ENCODE peak calls at places on chromosome 18, in eight cellular contexts. F, Y, T, Q, N, P, I and K are unnamed samples.

GRCh38 chr18:22900558-22901183 is 32.5 kb upstream of the RBBP8 start:
- DNase-seq in F (peak), Y (no peak), T (no peak), Q (peak), N (no peak), P (no peak), I (peak), K (no peak)

GRCh38 chr18:489244-490023 is 11.1 kb downstream of the COLEC12 start:
- DNase-seq in F (peak), Y (no peak), T (no peak), Q (peak), N (no peak), P (no peak), I (peak), K (no peak)

GRCh38 chr18:9612215-9612830 is 2.0 kb downstream of the PPP4R1 start:
- DNase-seq in F (peak), Y (peak), T (no peak), Q (peak), N (peak), P (no peak), I (peak), K (peak)

GRCh38 chr18:59553273-59553672 is 143.9 kb downstream of the CCBE1 start:
- DNase-seq in F (no peak), Y (no peak), T (no peak), Q (no peak), N (no peak), P (no peak), I (no peak), K (no peak)

GRCh38 chr18:57959278-57959677 is 84.7 kb upstream of the NEDD4L start:
- DNase-seq in F (peak), Y (peak), T (no peak), Q (peak), N (peak), P (no peak), I (peak), K (peak)

GRCh38 chr18:79578396-79579260 is 101.0 kb upstream of the CTDP1 start:
- DNase-seq in F (no peak), Y (no peak), T (peak), Q (no peak), N (no peak), P (no peak), I (no peak), K (no peak)

GRCh38 chr18:78903436-78904178 is 76.0 kb upstream of the SALL3 start:
- DNase-seq in F (no peak), Y (no peak), T (peak), Q (no peak), N (no peak), P (no peak), I (no peak), K (no peak)

GRCh38 chr18:69817335-69817935 is 130.2 kb downstream of the CD226 start:
- DNase-seq in F (peak), Y (no peak), T (no peak), Q (peak), N (no peak), P (peak), I (peak), K (no peak)

GRCh38 chr18:31684279-31685096 is at the start of gene B4GALT6:
- DNase-seq in F (peak), Y (peak), T (no peak), Q (peak), N (peak), P (no peak), I (no peak), K (peak)

GRCh38 chr18:54183390-54183789 is 41.1 kb downstream of the MBD2 start:
- DNase-seq in F (no peak), Y (no peak), T (no peak), Q (no peak), N (no peak), P (no peak), I (no peak), K (no peak)

GRCh38 chr18:1467461-1467964 is 562.8 kb downstream of the ADCYAP1 start:
- DNase-seq in F (no peak), Y (no peak), T (no peak), Q (no peak), N (no peak), P (no peak), I (no peak), K (no peak)

GRCh38 chr18:41752826-41753225 is 202.2 kb upstream of the PIK3C3 start:
- DNase-seq in F (no peak), Y (no peak), T (no peak), Q (no peak), N (no peak), P (no peak), I (no peak), K (no peak)

GRCh38 chr18:74499633-74500032 is 3.5 kb downstream of the CNDP2 start:
- DNase-seq in F (peak), Y (peak), T (peak), Q (peak), N (peak), P (no peak), I (no peak), K (peak)

GRCh38 chr18:26832302-26832701 is 33.2 kb downstream of the AQP4 start:
- DNase-seq in F (no peak), Y (no peak), T (no peak), Q (no peak), N (no peak), P (no peak), I (no peak), K (no peak)

GRCh38 chr18:59551902-59552635 is 145.2 kb downstream of the CCBE1 start:
- DNase-seq in F (peak), Y (no peak), T (no peak), Q (no peak), N (no peak), P (no peak), I (no peak), K (no peak)

DNA sequence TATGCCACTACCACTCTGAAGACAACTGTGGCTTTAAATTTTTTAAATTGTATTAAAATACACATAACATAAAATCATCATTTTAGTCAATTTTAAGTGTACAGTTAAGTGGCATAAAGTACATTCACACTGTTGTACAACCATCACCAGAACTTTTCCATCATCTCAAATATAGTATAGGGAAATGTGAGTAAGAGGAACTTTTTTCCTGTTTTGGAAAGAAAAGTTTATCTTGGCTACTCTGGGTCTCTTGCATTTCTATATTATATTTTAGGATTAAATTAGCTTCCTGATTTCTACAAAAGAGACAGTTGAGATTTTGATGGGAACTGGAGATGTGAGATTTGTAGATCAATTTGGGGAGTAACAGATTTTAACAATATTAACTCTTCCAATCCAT is 3.3 kb downstream of the TPGS2 start:
- DNase-seq in F (no peak), Y (no peak), T (no peak), Q (no peak), N (no peak), P (no peak), I (no peak), K (no peak)
- TF ChIP-seq CTCF in F (no peak), Y (no peak), T (no peak), Q (no peak), N (no peak), P (no peak), I (no peak), K (no peak)

DNA sequence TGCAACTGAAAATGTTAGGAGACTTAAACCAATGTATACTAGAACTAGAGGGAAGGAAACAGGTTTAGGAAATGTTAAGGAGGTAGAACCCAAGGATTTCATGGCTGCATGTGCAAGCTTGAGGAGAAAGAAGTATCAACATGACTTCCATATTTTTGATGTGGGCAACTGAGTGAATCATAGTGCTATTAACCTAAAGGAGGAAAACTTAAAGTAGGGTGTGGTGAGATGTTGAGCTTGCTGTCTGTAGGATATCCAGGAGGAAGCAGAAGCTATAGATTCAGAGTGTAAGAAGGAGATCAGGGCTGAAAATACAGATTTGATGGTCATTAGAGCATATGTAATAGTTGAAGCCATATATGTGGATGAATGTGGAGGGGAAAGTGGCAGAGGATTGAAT is 31.5 kb downstream of the NDC80 start:
- DNase-seq in F (no peak), Y (no peak), T (no peak), Q (no peak), N (no peak), P (no peak), I (no peak), K (no peak)
- TF ChIP-seq CTCF in F (no peak), Y (no peak), T (no peak), Q (no peak), N (no peak), P (no peak), I (no peak), K (no peak)

GRCh38 chr18:50573679-50574078 is 13.8 kb downstream of the MAPK4 start:
- DNase-seq in F (no peak), Y (no peak), T (no peak), Q (no peak), N (no peak), P (no peak), I (no peak), K (no peak)
- TF ChIP-seq CTCF in F (peak), Y (peak), T (no peak), Q (peak), N (no peak), P (no peak), I (no peak), K (no peak)

GRCh38 chr18:76657428-76657827 is 162.4 kb upstream of the ZNF516 start:
- DNase-seq in F (peak), Y (no peak), T (no peak), Q (peak), N (no peak), P (no peak), I (no peak), K (no peak)
- TF ChIP-seq CTCF in F (no peak), Y (no peak), T (no peak), Q (no peak), N (no peak), P (no peak), I (no peak), K (no peak)

GRCh38 chr18:63559567-63560491 is 17.7 kb downstream of the SERPINB12 start:
- DNase-seq in F (no peak), Y (no peak), T (no peak), Q (no peak), N (no peak), P (no peak), I (no peak), K (peak)
- TF ChIP-seq CTCF in F (no peak), Y (no peak), T (no peak), Q (no peak), N (no peak), P (no peak), I (no peak), K (no peak)

DNA sequence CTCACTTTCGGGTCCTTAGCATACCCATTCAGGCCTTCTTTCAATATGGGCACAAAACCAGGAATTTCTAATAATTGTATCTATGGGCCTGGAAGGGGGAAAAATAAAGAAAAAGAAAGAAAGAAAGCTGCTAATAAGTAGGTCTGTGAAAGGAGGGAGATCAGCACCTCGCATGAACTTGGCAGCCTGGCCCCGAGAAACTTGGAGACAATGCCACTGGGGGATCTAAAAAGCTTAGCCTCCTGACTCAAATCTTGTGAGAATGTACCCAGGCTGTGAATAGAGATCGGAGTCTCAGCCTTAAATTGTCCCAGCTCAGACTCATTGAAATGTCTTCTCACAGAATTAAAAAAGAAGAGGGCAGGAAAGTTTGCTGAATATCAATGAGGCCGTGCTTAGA is 252.0 kb upstream of the SLC14A2 start:
- DNase-seq in F (no peak), Y (no peak), T (no peak), Q (no peak), N (no peak), P (no peak), I (no peak), K (no peak)
- TF ChIP-seq CTCF in F (no peak), Y (no peak), T (no peak), Q (no peak), N (no peak), P (no peak), I (no peak), K (no peak)